ENCODE peak calls at places on chromosomes 6 and 20, in six cellular contexts. A is activated CD4-positive, alpha-beta T cell treated with anti-CD3 and anti-CD28 coated beads for 48 hours; Z is C1 segment of cervical spinal cord; X is astrocyte of the spinal cord; I is effector memory CD8-positive, alpha-beta T cell; T is Ammon's horn. M is an unnamed sample.

GRCh38 chr6:36301085-36301658 is 31.3 kb downstream of the PNPLA1 start:
- DNase-seq in A (no peak), Z (no peak), X (no peak), T (no peak), I (no peak), M (no peak)

GRCh38 chr6:43963203-43963602 is 164.0 kb downstream of the MRPL14 start:
- DNase-seq in X (no peak), T (no peak), I (no peak), Z (no peak), A (no peak), M (no peak)

GRCh38 chr6:73024598-73024997 is 200.7 kb downstream of the KHDC1L start:
- DNase-seq in X (no peak), A (no peak), T (no peak), Z (no peak), I (no peak), M (no peak)

GRCh38 chr20:61560361-61560853 is 308.3 kb downstream of the CDH4 start:
- DNase-seq in T (peak), Z (no peak), A (no peak), X (peak), I (no peak), M (no peak)

GRCh38 chr6:106087548-106088325 is 1.6 kb downstream of the PRDM1 start:
- DNase-seq in I (no peak), A (no peak), X (peak), T (peak), Z (peak), M (peak)

GRCh38 chr6:105764318-105764717 is 321.8 kb upstream of the PRDM1 start:
- DNase-seq in X (no peak), I (no peak), A (no peak), Z (no peak), T (no peak), M (no peak)

GRCh38 chr6:108800510-108800909 is 47.7 kb upstream of the ARMC2 start:
- DNase-seq in I (no peak), Z (peak), A (no peak), T (peak), X (no peak), M (peak)

GRCh38 chr6:134347916-134348805 is 30.2 kb upstream of the SGK1 start:
- DNase-seq in A (no peak), I (no peak), T (peak), X (peak), Z (no peak), M (peak)

GRCh38 chr6:124747336-124747735 is 214.9 kb upstream of the RNF217 start:
- DNase-seq in X (no peak), Z (no peak), A (no peak), I (no peak), T (no peak), M (no peak)

GRCh38 chr6:32816746-32817204 is at the start of gene HLA-DOB:
- DNase-seq in X (no peak), Z (no peak), A (no peak), T (peak), I (no peak), M (peak)

GRCh38 chr6:129710722-129711631 is 1.0 kb upstream of the ARHGAP18 start:
- DNase-seq in A (no peak), T (no peak), X (no peak), Z (no peak), I (no peak), M (no peak)

GRCh38 chr6:31114970-31115849 is 610 bp downstream of the PSORS1C1 start:
- DNase-seq in T (peak), A (no peak), I (no peak), Z (no peak), X (peak), M (peak)

GRCh38 chr6:40845588-40845987 is 193.4 kb downstream of the UNC5CL start:
- DNase-seq in Z (no peak), X (peak), I (peak), A (peak), T (peak), M (no peak)

GRCh38 chr6:111663692-111664564 is 58.2 kb upstream of the TRAF3IP2 start:
- DNase-seq in Z (no peak), T (peak), A (no peak), I (no peak), X (peak), M (no peak)

GRCh38 chr6:77298298-77298697 is 165.0 kb downstream of the HTR1B start:
- DNase-seq in X (no peak), A (no peak), I (no peak), Z (no peak), T (no peak), M (no peak)

GRCh38 chr20:37992802-37993538 is 40.3 kb downstream of the TTI1 start:
- DNase-seq in T (no peak), A (peak), I (peak), X (peak), Z (no peak), M (no peak)

GRCh38 chr20:15491564-15491963 is 1081.7 kb downstream of the KIF16B start:
- DNase-seq in X (no peak), A (no peak), Z (no peak), T (no peak), I (no peak), M (no peak)